ENCODE peak calls at places on chromosomes 16 and 17, in six cellular contexts. U is fibroblast of lung; W is CD4-positive, CD25-positive, alpha-beta regulatory T cell; G is IMR-90; Z is A549; D is A673. I is an unnamed sample.
A peak's percentile ranks its signal among the peaks of the same experiment; 100 is the strongest.

GRCh38 chr17:68036304-68037147 is 991 bp downstream of the KPNA2 start:
- DNase-seq in Z (no peak), W (no peak), G (peak; percentile 59), U (peak; percentile 66), D (no peak), I (no peak)

GRCh38 chr16:30659507-30660423 is 1.5 kb downstream of the FBRS start:
- DNase-seq in Z (no peak), W (peak; percentile 52), D (no peak), G (no peak), U (peak; percentile 26), I (no peak)

GRCh38 chr17:21280081-21280518 is 4.4 kb upstream of the MAP2K3 start:
- DNase-seq in G (peak; percentile 74), U (peak; percentile 54), W (peak; percentile 79), Z (peak; percentile 85), D (peak; percentile 90), I (no peak)

GRCh38 chr16:49631521-49632041 is 224.3 kb downstream of the ZNF423 start:
- DNase-seq in G (peak; percentile 23), U (peak; percentile 77), W (no peak), Z (no peak), D (peak; percentile 23), I (no peak)

GRCh38 chr17:75078097-75079022 is 9.4 kb upstream of the SLC16A5 start:
- DNase-seq in W (no peak), G (peak; percentile 78), U (peak; percentile 84), Z (peak; percentile 55), D (peak; percentile 29), I (no peak)

GRCh38 chr16:23590181-23590580 is 5.9 kb downstream of the NDUFAB1 start:
- DNase-seq in U (no peak), D (no peak), W (no peak), Z (no peak), G (no peak), I (no peak)

GRCh38 chr16:66832661-66833305 is 2.0 kb upstream of the NAE1 start:
- DNase-seq in W (no peak), D (no peak), G (peak; percentile 60), U (peak; percentile 48), Z (no peak), I (no peak)

GRCh38 chr16:78184554-78185183 is 85.2 kb downstream of the WWOX start:
- DNase-seq in W (no peak), D (no peak), U (peak; percentile 49), Z (peak; percentile 26), G (peak; percentile 82), I (no peak)

GRCh38 chr16:88732172-88732960 is 26.1 kb downstream of the CTU2 start:
- DNase-seq in Z (peak; percentile 86), W (no peak), U (no peak), G (no peak), D (no peak), I (no peak)

GRCh38 chr17:43710101-43710500 is 48.4 kb upstream of the MEOX1 start:
- DNase-seq in W (no peak), Z (no peak), D (no peak), G (no peak), U (no peak), I (no peak)

GRCh38 chr17:43645765-43646481 is 15.8 kb downstream of the MEOX1 start:
- DNase-seq in Z (no peak), G (no peak), W (no peak), U (peak; percentile 38), D (no peak), I (no peak)

GRCh38 chr17:80912451-80912850 is 79.2 kb upstream of the CHMP6 start:
- DNase-seq in Z (no peak), U (no peak), D (no peak), W (no peak), G (no peak), I (peak; percentile 47)

GRCh38 chr16:11056989-11057645 is 112.8 kb downstream of the CLEC16A start:
- DNase-seq in U (no peak), W (no peak), D (no peak), Z (no peak), G (no peak), I (no peak)

GRCh38 chr16:57863434-57864160 is 61.3 kb upstream of the KIFC3 start:
- DNase-seq in Z (peak; percentile 86), U (peak; percentile 79), D (peak; percentile 98), W (no peak), G (peak; percentile 79), I (no peak)

GRCh38 chr17:77036841-77037381 is 103.9 kb upstream of the SEC14L1 start:
- DNase-seq in D (no peak), G (no peak), U (peak; percentile 62), Z (no peak), W (no peak), I (no peak)

GRCh38 chr17:80388175-80388574 is 26.8 kb upstream of the ENDOV start:
- DNase-seq in D (no peak), G (no peak), Z (no peak), U (no peak), W (no peak), I (no peak)

GRCh38 chr16:28982418-28982817 is 2.4 kb upstream of the LAT start:
- DNase-seq in W (no peak), U (no peak), G (no peak), Z (no peak), D (no peak), I (peak; percentile 58)

GRCh38 chr17:42519546-42520444 is 16.2 kb upstream of the NAGLU start:
- DNase-seq in W (no peak), G (peak; percentile 99), D (peak; percentile 22), U (peak; percentile 99), Z (peak; percentile 95), I (peak; percentile 91)

GRCh38 chr17:75181608-75182318 is 996 bp downstream of the SUMO2 start:
- DNase-seq in D (peak; percentile 37), G (no peak), U (no peak), W (peak; percentile 40), Z (no peak), I (no peak)

GRCh38 chr16:89102035-89102776 is 8.6 kb downstream of the ACSF3 start:
- DNase-seq in W (no peak), G (no peak), U (no peak), D (no peak), Z (no peak), I (no peak)

GRCh38 chr17:77476920-77477805 is 336.4 kb downstream of the SEC14L1 start:
- DNase-seq in D (peak; percentile 43), G (peak; percentile 98), W (no peak), Z (no peak), U (peak; percentile 98), I (peak; percentile 95)

GRCh38 chr17:51672058-51672457 is 411.7 kb downstream of the UTP18 start:
- DNase-seq in D (no peak), Z (no peak), W (no peak), G (no peak), U (no peak), I (no peak)

GRCh38 chr17:76087531-76087930 is 8.5 kb downstream of the ZACN start:
- DNase-seq in G (no peak), D (no peak), U (no peak), W (no peak), Z (no peak), I (no peak)

GRCh38 chr16:25395528-25395927 is 137.9 kb upstream of the ZKSCAN2 start:
- DNase-seq in Z (no peak), W (no peak), G (no peak), D (peak; percentile 7), U (no peak), I (no peak)

GRCh38 chr17:29169806-29170591 is 10.2 kb downstream of the MYO18A start:
- DNase-seq in U (no peak), Z (no peak), W (no peak), G (no peak), D (no peak), I (no peak)
- H3K4me1 ChIP-seq in U (no peaks in the 10 kb centered on the region), Z (peaks cover 12% of the 10 kb centered on the region), W (no peaks in the 10 kb centered on the region), G (peaks cover 6% of the 10 kb centered on the region), D (no peaks in the 10 kb centered on the region), I (no peaks in the 10 kb centered on the region)

DNA sequence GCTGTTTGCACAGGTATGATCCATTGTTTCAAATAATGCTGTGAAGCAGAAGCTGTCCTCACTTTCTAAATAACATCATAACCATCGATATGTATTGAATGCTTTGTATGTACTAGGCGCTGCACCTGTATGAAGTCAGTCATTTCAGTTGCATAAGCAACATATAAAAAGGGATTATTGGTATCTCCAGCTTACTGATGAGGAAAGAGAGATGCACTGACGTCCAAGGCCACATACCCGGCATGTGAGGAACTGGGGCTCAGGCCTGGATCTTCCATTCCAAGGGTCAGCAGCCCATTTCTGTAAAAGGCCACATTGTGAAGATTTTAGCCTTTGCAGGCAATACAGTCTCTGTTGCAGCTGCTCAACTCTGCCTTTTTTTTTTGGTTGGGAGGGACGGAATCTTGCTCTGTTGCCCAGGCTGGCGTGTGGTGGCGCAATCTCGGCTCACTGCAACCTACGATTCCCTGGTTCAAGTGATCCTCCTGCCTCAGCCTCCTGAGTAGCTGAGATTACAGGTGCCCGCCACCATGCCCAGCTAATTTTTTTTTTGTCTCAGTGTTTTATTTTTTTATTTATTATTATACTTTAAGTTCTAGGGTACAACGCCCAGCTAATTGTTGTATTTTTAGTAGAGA is 244.7 kb downstream of the MRTFB start:
- DNase-seq in W (no peak), D (no peak), G (no peak), Z (no peak), U (no peak), I (no peak)
- H3K9me3 ChIP-seq in W (no peaks in the 10 kb centered on the region), D (no peaks in the 10 kb centered on the region), G (no peaks in the 10 kb centered on the region), Z (no peaks in the 10 kb centered on the region), U (no peaks in the 10 kb centered on the region), I (no peaks in the 10 kb centered on the region)

GRCh38 chr16:64969221-64969620 is 152.6 kb downstream of the CDH11 start:
- DNase-seq in Z (no peak), U (peak; percentile 68), D (no peak), W (no peak), G (peak; percentile 16), I (no peak)
- H3K4me1 ChIP-seq in Z (no peaks in the 10 kb centered on the region), U (no peaks in the 10 kb centered on the region), D (peaks cover 49% of the 10 kb centered on the region), W (no peaks in the 10 kb centered on the region), G (no peaks in the 10 kb centered on the region), I (peaks cover 7% of the 10 kb centered on the region)

DNA sequence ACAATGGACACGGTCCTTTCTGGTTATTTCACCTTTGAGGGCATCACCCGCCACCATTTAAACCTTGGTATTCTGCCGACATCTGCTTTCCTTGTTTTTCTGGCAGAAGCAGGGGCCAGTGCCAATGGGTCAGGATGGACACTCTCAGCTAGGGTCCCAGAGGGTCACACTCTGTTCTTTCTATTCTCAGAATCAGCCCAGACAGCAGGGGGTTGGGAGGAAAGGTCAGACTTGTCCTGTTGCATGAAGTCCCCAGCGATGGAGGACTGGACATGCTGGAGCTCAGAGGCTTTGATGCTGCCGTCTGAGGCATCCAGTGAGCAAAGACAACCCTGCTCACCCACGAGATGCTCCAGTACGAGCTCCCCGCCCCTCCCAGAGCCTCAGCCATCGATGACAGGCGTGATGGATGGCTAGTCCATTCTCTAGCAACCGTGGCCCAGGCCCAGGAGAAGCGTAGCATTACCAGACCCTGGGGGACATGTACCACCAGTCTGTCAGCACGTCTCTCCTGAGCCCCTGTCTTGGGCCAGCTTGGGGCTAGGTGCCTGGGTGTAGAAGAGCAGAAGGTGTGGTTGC is 62.0 kb downstream of the FOXL1 start:
- DNase-seq in U (no peak), G (no peak), Z (no peak), D (no peak), W (no peak), I (peak; percentile 30)
- H3K9me3 ChIP-seq in U (no peaks in the 10 kb centered on the region), G (no peaks in the 10 kb centered on the region), Z (no peaks in the 10 kb centered on the region), D (no peaks in the 10 kb centered on the region), W (no peaks in the 10 kb centered on the region), I (no peaks in the 10 kb centered on the region)

I was measured in RWPE2.